ENCODE peak calls at places on chromosomes 3 and 15, in four cellular contexts. S is fibroblast of pulmonary artery; R is AG04450; L is CD8-positive, alpha-beta memory T cell. Z is an unnamed sample.
A peak's percentile ranks its signal among the peaks of the same experiment; 100 is the strongest.

GRCh38 chr15:41806291-41807181 is 21.4 kb upstream of the JMJD7 start:
- DNase-seq in S (no peak), L (no peak), R (no peak), Z (no peak)

GRCh38 chr3:131608296-131608695 is 105.5 kb upstream of the MRPL3 start:
- DNase-seq in R (no peak), L (no peak), S (no peak), Z (no peak)

GRCh38 chr3:142963266-142964149 is at the start of gene PAQR9:
- DNase-seq in L (peak; percentile 2), S (peak; percentile 14), R (no peak), Z (no peak)

GRCh38 chr3:119184808-119185690 is 11.7 kb downstream of the UPK1B start:
- DNase-seq in R (peak; percentile 62), L (no peak), S (peak; percentile 79), Z (peak; percentile 86)

GRCh38 chr3:87696276-87697013 is 362.4 kb downstream of the CGGBP1 start:
- DNase-seq in S (no peak), L (no peak), R (no peak), Z (no peak)

GRCh38 chr3:129686941-129687340 is 80.5 kb upstream of the PLXND1 start:
- DNase-seq in R (no peak), L (no peak), S (no peak), Z (no peak)

GRCh38 chr15:70710714-70711113 is 52.6 kb downstream of the UACA start:
- DNase-seq in R (no peak), L (no peak), S (no peak), Z (no peak)

GRCh38 chr3:72660270-72661114 is 187.8 kb downstream of the SHQ1 start:
- DNase-seq in S (no peak), R (no peak), L (no peak), Z (no peak)

GRCh38 chr3:159418571-159419526 is 569.8 kb upstream of the IL12A start:
- DNase-seq in R (peak; percentile 8), L (no peak), S (peak; percentile 62), Z (peak; percentile 19)

GRCh38 chr15:68561146-68561545 is 17.6 kb upstream of the CORO2B start:
- DNase-seq in S (no peak), L (no peak), R (no peak), Z (no peak)

GRCh38 chr3:23493846-23494245 is 290.7 kb downstream of the UBE2E2 start:
- DNase-seq in R (no peak), S (no peak), L (no peak), Z (no peak)

GRCh38 chr3:195806916-195807231 is 4.9 kb downstream of the MUC4 start:
- DNase-seq in L (no peak), R (no peak), S (no peak), Z (no peak)

GRCh38 chr15:79172032-79172481 is 81.5 kb upstream of the RASGRF1 start:
- DNase-seq in R (no peak), L (no peak), S (peak; percentile 9), Z (no peak)

GRCh38 chr15:55993804-55994539 is 560 bp upstream of the NEDD4 start:
- DNase-seq in R (peak; percentile 33), S (peak; percentile 61), L (no peak), Z (no peak)

GRCh38 chr3:135641771-135642170 is 323.8 kb upstream of the PPP2R3A start:
- DNase-seq in S (no peak), R (no peak), L (no peak), Z (no peak)

GRCh38 chr3:172237121-172237742 is 197.9 kb downstream of the FNDC3B start:
- DNase-seq in R (no peak), S (no peak), L (no peak), Z (no peak)

GRCh38 chr3:123791073-123791370 is 93.1 kb downstream of the MYLK start:
- DNase-seq in R (no peak), S (no peak), L (no peak), Z (no peak)

GRCh38 chr15:38374477-38374876 is 79.5 kb upstream of the FAM98B start:
- DNase-seq in R (no peak), S (no peak), L (no peak), Z (no peak)

GRCh38 chr15:59158701-59159034 is 48.0 kb upstream of the LDHAL6B start:
- DNase-seq in S (no peak), R (no peak), L (no peak), Z (no peak)

GRCh38 chr3:195907730-195908438 is 467 bp downstream of the TNK2 start:
- DNase-seq in L (peak; percentile 59), S (no peak), R (no peak), Z (no peak)

GRCh38 chr3:11603628-11604027 is 40.1 kb downstream of the VGLL4 start:
- DNase-seq in R (peak; percentile 82), L (no peak), S (peak; percentile 96), Z (peak; percentile 72)

GRCh38 chr3:25037049-25037547 is 391.0 kb upstream of the RARB start:
- DNase-seq in S (no peak), R (no peak), L (no peak), Z (peak; percentile 85)

GRCh38 chr15:55074431-55074830 is 122.3 kb downstream of the RSL24D1 start:
- DNase-seq in L (no peak), R (no peak), S (no peak), Z (no peak)

GRCh38 chr3:70308760-70309159 is 3.7 kb downstream of the MDFIC2 start:
- DNase-seq in L (no peak), S (peak; percentile 3), R (peak; percentile 2), Z (no peak)

GRCh38 chr15:73964736-73965093 is 27.4 kb downstream of the STOML1 start:
- DNase-seq in L (peak; percentile 82), R (peak; percentile 29), S (peak; percentile 84), Z (no peak)

GRCh38 chr15:73965094-73965729 is 26.9 kb downstream of the STOML1 start:
- DNase-seq in L (no peak), S (no peak), R (no peak), Z (no peak)

GRCh38 chr15:73968461-73968860 is 23.6 kb downstream of the STOML1 start:
- DNase-seq in L (no peak), S (no peak), R (no peak), Z (no peak)

GRCh38 chr15:73962409-73962808 is 29.7 kb downstream of the STOML1 start:
- DNase-seq in S (no peak), L (no peak), R (no peak), Z (no peak)

DNA sequence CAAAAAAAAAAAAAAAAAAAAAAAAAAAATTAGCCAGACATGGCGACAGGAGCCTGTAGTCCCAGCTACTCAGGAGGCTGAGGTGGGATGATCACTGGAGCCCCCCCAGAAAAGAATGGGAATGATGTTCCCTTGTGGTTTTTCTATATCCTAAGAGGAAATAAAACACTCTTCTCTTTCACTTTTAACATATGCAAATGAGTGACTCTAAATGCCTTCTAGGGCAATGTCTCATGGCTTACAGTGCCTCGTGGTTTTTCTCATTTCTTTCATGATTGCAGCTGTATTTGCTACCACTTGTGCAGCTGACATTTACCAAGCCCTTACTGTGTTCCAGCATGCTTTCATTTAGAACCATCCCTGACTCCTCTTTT is 26.4 kb downstream of the STOML1 start:
- DNase-seq in L (peak; percentile 58), R (no peak), S (no peak), Z (no peak)
- H3K4me3 ChIP-seq in L (peak overlapping the region; percentile 9), R (no peak overlapping the region), S (no peak overlapping the region), Z (no peak overlapping the region)

GRCh38 chr15:77540346-77541060 is 92.2 kb downstream of the LINGO1 start:
- DNase-seq in S (no peak), L (no peak), R (no peak), Z (no peak)

GRCh38 chr15:77541421-77542181 is 91.1 kb downstream of the LINGO1 start:
- DNase-seq in L (no peak), R (no peak), S (no peak), Z (no peak)

GRCh38 chr15:77544162-77544561 is 88.5 kb downstream of the LINGO1 start:
- DNase-seq in L (no peak), R (no peak), S (no peak), Z (no peak)

GRCh38 chr15:77543159-77543882 is 89.4 kb downstream of the LINGO1 start:
- DNase-seq in R (peak; percentile 64), S (peak; percentile 88), L (peak; percentile 69), Z (no peak)

DNA sequence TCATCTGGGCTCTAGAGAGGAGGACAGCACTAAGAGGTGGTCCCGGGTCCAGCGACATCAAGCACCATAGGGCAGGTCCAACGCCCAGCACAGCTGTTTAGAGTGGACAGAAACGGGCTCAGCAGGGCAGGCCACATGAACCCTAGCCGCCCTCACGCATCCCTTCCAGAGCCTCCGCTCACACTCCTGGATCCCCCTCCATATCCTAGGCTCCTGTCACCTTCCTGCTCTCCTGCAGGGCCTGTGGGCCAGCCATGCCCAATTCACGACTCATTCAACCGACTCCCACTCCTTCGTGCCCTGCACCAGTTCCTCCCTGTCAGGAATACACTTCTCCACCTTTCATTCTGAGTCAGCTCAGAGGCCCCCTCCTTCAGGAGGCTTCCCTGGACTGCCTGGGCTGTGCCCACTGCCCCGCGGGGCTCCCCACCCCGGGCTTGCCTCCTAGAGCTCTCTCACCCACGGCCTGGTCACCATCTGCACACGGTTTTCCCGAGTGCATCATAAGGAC is 90.2 kb downstream of the LINGO1 start:
- DNase-seq in R (no peak), L (no peak), S (peak; percentile 21), Z (no peak)
- H3K4me3 ChIP-seq in R (no peak overlapping the region), L (peak overlapping the region; percentile 77), S (peak overlapping the region; percentile 50), Z (no peak overlapping the region)

DNA sequence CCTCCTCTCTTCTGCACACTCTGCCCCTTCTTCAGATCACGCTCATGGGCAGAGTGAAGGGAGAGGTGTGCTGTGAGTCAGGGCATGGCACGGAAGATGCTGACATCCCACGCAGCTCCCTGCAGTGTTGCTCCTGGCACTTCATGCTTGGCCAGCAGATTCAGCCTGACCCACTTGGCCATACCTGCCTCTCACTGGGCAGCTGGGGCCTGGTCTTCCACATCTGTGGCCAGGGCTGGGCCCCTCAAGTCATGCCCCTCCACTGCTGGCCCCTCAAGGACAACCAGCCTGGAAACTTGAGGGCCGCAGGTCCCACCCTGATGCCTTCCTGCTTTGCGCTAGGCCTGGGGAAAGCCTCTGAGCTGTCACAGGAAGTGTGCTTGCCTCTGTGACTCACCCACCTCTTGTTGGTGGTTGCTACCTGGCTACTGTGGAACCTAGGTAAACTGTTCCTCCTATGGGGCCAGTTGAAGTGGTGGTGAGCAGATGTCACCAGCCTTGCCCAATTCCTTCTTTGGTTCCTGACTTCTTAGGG is 48.7 kb downstream of the BSN start:
- DNase-seq in S (no peak), R (no peak), L (peak; percentile 32), Z (no peak)
- H3K4me3 ChIP-seq in S (no peak overlapping the region), R (no peak overlapping the region), L (no peak overlapping the region), Z (no peak overlapping the region)

GRCh38 chr15:31037731-31038477 is 46.5 kb upstream of the MTMR10 start:
- DNase-seq in L (no peak), R (no peak), S (no peak), Z (no peak)

GRCh38 chr15:31041610-31042009 is 50.2 kb upstream of the MTMR10 start:
- DNase-seq in L (no peak), S (no peak), R (no peak), Z (no peak)

GRCh38 chr15:31042731-31043130 is 51.3 kb upstream of the MTMR10 start:
- DNase-seq in L (no peak), S (no peak), R (no peak), Z (peak; percentile 42)

GRCh38 chr15:31040611-31041010 is 49.2 kb upstream of the MTMR10 start:
- DNase-seq in R (no peak), S (no peak), L (no peak), Z (no peak)

DNA sequence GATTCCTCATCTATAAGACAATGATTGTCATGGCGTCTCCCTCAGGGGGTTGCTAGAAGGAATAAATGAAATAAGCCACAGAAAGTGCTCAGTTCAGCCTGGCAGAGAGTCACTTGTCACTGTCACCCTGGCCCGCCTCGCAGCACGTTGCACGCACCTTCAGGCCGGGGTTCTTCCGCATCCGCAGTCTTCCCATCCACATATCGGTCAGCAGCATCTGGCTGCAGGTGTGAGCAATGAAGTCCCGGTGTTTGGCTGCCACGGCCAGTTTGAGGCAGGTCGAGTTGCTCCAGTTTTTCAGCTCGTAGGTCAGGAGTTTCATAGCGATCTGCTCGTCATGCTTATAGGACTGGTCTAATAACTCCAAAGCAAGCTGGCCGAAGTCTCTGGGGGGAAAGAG is 48.5 kb upstream of the MTMR10 start:
- DNase-seq in S (no peak), R (no peak), L (no peak), Z (no peak)
- H3K4me3 ChIP-seq in S (no peak overlapping the region), R (no peak overlapping the region), L (no peak overlapping the region), Z (no peak overlapping the region)

GRCh38 chr3:53131136-53131495 is 881 bp upstream of the RFT1 start:
- DNase-seq in S (no peak), R (no peak), L (no peak), Z (no peak)
- H3K4me3 ChIP-seq in S (peak overlapping the region; percentile 79), R (peak overlapping the region; percentile 96), L (peak overlapping the region; percentile 73), Z (no peak overlapping the region)